ENCODE peak calls at places on chromosomes 16 and 17, in six cellular contexts. One of them, this sample, is unnamed.
A peak's percentile ranks its signal among the peaks of the same experiment; 100 is the strongest.

GRCh38 chr16:10521681-10522274 is 58.6 kb downstream of the EMP2 start:
- DNase-seq in neural progenitor cell: peak; percentile 82
- DNase-seq in stomach: peak; percentile 65
- DNase-seq in IMR-90: peak; percentile 68
- DNase-seq in CD8-positive, alpha-beta memory T cell: peak; percentile 27
- DNase-seq in A549: peak; percentile 69
- DNase-seq in this sample: peak; percentile 45

GRCh38 chr17:39664581-39665561 is at the start of gene TCAP:
- DNase-seq in neural progenitor cell: no peak
- DNase-seq in stomach: no peak
- DNase-seq in IMR-90: no peak
- DNase-seq in CD8-positive, alpha-beta memory T cell: no peak
- DNase-seq in A549: no peak
- DNase-seq in this sample: no peak

GRCh38 chr17:45895969-45896793 is 1.8 kb downstream of the MAPT start:
- DNase-seq in neural progenitor cell: peak; percentile 48
- DNase-seq in stomach: no peak
- DNase-seq in IMR-90: no peak
- DNase-seq in CD8-positive, alpha-beta memory T cell: no peak
- DNase-seq in A549: peak; percentile 45
- DNase-seq in this sample: peak; percentile 29

GRCh38 chr16:53745753-53746258 is 41.9 kb downstream of the FTO start:
- DNase-seq in neural progenitor cell: no peak
- DNase-seq in stomach: no peak
- DNase-seq in IMR-90: peak; percentile 62
- DNase-seq in CD8-positive, alpha-beta memory T cell: no peak
- DNase-seq in A549: peak; percentile 72
- DNase-seq in this sample: peak; percentile 79

GRCh38 chr16:85634747-85635544 is 21.8 kb downstream of the GSE1 start:
- DNase-seq in neural progenitor cell: no peak
- DNase-seq in stomach: peak; percentile 48
- DNase-seq in IMR-90: no peak
- DNase-seq in CD8-positive, alpha-beta memory T cell: no peak
- DNase-seq in A549: no peak
- DNase-seq in this sample: no peak

GRCh38 chr16:16022683-16023064 is 73.3 kb downstream of the ABCC1 start:
- DNase-seq in neural progenitor cell: no peak
- DNase-seq in stomach: no peak
- DNase-seq in IMR-90: no peak
- DNase-seq in CD8-positive, alpha-beta memory T cell: no peak
- DNase-seq in A549: no peak
- DNase-seq in this sample: no peak

GRCh38 chr17:77526728-77527355 is 386.1 kb downstream of the SEC14L1 start:
- DNase-seq in neural progenitor cell: no peak
- DNase-seq in stomach: peak; percentile 7
- DNase-seq in IMR-90: no peak
- DNase-seq in CD8-positive, alpha-beta memory T cell: no peak
- DNase-seq in A549: no peak
- DNase-seq in this sample: no peak

GRCh38 chr16:8370374-8371015 is 219.8 kb downstream of the TMEM114 start:
- DNase-seq in neural progenitor cell: no peak
- DNase-seq in stomach: no peak
- DNase-seq in IMR-90: peak; percentile 7
- DNase-seq in CD8-positive, alpha-beta memory T cell: no peak
- DNase-seq in A549: peak; percentile 18
- DNase-seq in this sample: peak; percentile 2

GRCh38 chr17:38874505-38875419 is 4.9 kb downstream of the LASP1 start:
- DNase-seq in neural progenitor cell: no peak
- DNase-seq in stomach: no peak
- DNase-seq in IMR-90: no peak
- DNase-seq in CD8-positive, alpha-beta memory T cell: no peak
- DNase-seq in A549: no peak
- DNase-seq in this sample: no peak

DNA sequence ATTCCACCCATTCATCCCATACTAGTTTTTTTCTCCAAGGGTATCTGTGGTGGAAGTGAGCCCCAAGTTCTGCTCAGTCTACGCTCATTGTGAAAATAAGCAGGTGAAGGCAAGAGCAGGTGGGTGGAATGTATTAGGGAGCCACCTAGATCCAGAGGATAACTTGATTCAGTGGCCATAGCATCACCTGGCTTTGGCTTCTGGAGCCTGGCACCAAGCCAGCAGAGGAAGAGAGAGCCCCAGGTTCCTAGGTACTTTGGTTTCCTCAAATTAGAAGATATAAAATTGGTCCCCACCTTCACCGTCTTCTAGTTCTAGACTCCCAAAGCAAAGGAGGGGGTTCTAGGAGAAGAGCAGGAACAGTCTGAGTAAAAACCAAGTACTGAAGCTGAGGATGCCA is 4.1 kb downstream of the FXR2 start:
- DNase-seq in neural progenitor cell: no peak
- DNase-seq in stomach: no peak
- DNase-seq in IMR-90: no peak
- DNase-seq in CD8-positive, alpha-beta memory T cell: no peak
- DNase-seq in A549: no peak
- DNase-seq in this sample: no peak
- H3K4me1 ChIP-seq in neural progenitor cell: peaks cover 16% of the 10 kb centered on the region
- H3K4me1 ChIP-seq in stomach: peaks cover 32% of the 10 kb centered on the region
- H3K4me1 ChIP-seq in IMR-90: peaks cover 9% of the 10 kb centered on the region
- H3K4me1 ChIP-seq in CD8-positive, alpha-beta memory T cell: peaks cover 26% of the 10 kb centered on the region
- H3K4me1 ChIP-seq in A549: peaks cover 29% of the 10 kb centered on the region
- H3K4me1 ChIP-seq in this sample: peaks cover 21% of the 10 kb centered on the region

GRCh38 chr17:16438557-16439302 is 23.4 kb downstream of the TRPV2 start:
- DNase-seq in neural progenitor cell: peak; percentile 99
- DNase-seq in stomach: peak; percentile 95
- DNase-seq in IMR-90: peak; percentile 100
- DNase-seq in CD8-positive, alpha-beta memory T cell: peak; percentile 97
- DNase-seq in A549: peak; percentile 100
- DNase-seq in this sample: peak; percentile 100

GRCh38 chr17:16439303-16439791 is 24.0 kb downstream of the TRPV2 start:
- DNase-seq in neural progenitor cell: no peak
- DNase-seq in stomach: no peak
- DNase-seq in IMR-90: no peak
- DNase-seq in CD8-positive, alpha-beta memory T cell: peak; percentile 51
- DNase-seq in A549: no peak
- DNase-seq in this sample: no peak

GRCh38 chr17:16439867-16440351 is 24.5 kb downstream of the TRPV2 start:
- DNase-seq in neural progenitor cell: no peak
- DNase-seq in stomach: no peak
- DNase-seq in IMR-90: no peak
- DNase-seq in CD8-positive, alpha-beta memory T cell: peak; percentile 59
- DNase-seq in A549: no peak
- DNase-seq in this sample: no peak

GRCh38 chr17:16437083-16437482 is 21.7 kb downstream of the TRPV2 start:
- DNase-seq in neural progenitor cell: no peak
- DNase-seq in stomach: no peak
- DNase-seq in IMR-90: no peak
- DNase-seq in CD8-positive, alpha-beta memory T cell: no peak
- DNase-seq in A549: no peak
- DNase-seq in this sample: no peak

DNA sequence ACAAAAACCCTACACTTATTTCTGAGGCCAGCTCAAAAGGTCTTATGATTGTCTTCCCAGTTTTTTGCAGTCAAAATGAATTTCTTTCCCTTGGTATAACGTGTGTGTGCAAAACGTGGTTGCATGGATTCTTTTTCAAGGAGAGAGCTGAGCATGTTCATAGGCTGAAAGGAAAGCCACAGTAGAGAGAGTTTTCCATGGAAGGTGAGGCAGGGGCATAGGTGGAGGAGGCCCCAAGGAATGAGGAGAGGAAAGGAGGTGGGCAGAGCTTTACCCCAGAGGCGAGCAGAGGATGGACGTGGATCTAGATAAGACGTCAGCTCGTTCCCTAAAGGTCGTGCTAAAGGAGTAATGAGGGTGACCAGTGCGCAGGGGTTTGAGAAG is 22.8 kb downstream of the TRPV2 start:
- DNase-seq in neural progenitor cell: no peak
- DNase-seq in stomach: no peak
- DNase-seq in IMR-90: no peak
- DNase-seq in CD8-positive, alpha-beta memory T cell: no peak
- DNase-seq in A549: no peak
- DNase-seq in this sample: no peak
- H3K4me1 ChIP-seq in neural progenitor cell: peaks cover 32% of the 10 kb centered on the region
- H3K4me1 ChIP-seq in stomach: peaks cover 37% of the 10 kb centered on the region
- H3K4me1 ChIP-seq in IMR-90: peaks cover 17% of the 10 kb centered on the region
- H3K4me1 ChIP-seq in CD8-positive, alpha-beta memory T cell: peaks cover 35% of the 10 kb centered on the region
- H3K4me1 ChIP-seq in A549: peaks cover 31% of the 10 kb centered on the region
- H3K4me1 ChIP-seq in this sample: peaks cover 25% of the 10 kb centered on the region

GRCh38 chr17:29617481-29618271 is 5.0 kb downstream of the CORO6 start:
- DNase-seq in neural progenitor cell: peak; percentile 83
- DNase-seq in stomach: peak; percentile 87
- DNase-seq in IMR-90: peak; percentile 49
- DNase-seq in CD8-positive, alpha-beta memory T cell: peak; percentile 85
- DNase-seq in A549: peak; percentile 86
- DNase-seq in this sample: peak; percentile 76
- H3K4me1 ChIP-seq in neural progenitor cell: peaks cover 23% of the 10 kb centered on the region
- H3K4me1 ChIP-seq in stomach: peaks cover 72% of the 10 kb centered on the region
- H3K4me1 ChIP-seq in IMR-90: peaks cover 15% of the 10 kb centered on the region
- H3K4me1 ChIP-seq in CD8-positive, alpha-beta memory T cell: peaks cover 48% of the 10 kb centered on the region
- H3K4me1 ChIP-seq in A549: peaks cover 57% of the 10 kb centered on the region
- H3K4me1 ChIP-seq in this sample: peaks cover 57% of the 10 kb centered on the region

DNA sequence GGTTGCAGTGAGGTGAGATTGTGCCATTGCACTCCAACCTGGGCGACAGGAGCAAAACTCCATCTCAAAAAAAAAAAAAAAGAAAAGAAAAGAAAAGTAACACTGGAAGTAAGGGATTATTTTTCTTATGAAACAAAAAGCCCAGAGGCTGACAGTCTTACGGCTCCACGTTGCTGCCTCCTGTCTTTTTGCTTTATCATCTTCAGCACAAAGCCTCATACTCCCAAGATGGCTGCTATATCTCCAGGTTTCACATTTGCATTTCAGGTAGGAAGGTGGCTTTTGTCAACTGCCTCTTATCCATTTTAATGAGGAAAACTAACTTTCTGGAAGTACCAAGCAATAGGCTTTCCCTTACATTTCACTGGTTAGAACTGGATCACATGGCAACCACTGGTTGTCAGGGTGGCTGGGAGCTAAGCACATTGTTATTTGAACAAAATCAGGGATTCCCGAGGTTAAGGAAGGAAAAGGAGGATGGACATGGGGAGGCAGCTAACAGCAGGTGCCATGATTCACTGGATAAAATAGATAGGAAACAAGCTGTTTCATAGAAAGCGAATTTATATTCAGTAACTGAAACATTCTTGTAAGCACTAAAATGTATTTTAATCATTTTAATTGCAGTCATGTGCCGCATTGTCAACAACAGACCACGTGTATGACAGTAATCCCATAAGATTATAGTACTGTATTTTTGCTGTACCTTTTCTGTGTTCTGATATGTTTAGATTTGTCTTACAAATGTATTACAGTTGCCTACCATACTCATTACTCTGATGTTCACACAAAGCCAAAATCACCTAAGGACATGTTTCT is 58.6 kb downstream of the KSR1 start:
- DNase-seq in neural progenitor cell: no peak
- DNase-seq in stomach: no peak
- DNase-seq in IMR-90: no peak
- DNase-seq in CD8-positive, alpha-beta memory T cell: no peak
- DNase-seq in A549: no peak
- DNase-seq in this sample: no peak
- H3K4me1 ChIP-seq in neural progenitor cell: peaks cover 49% of the 10 kb centered on the region
- H3K4me1 ChIP-seq in stomach: peaks cover 5% of the 10 kb centered on the region
- H3K4me1 ChIP-seq in IMR-90: peaks cover 35% of the 10 kb centered on the region
- H3K4me1 ChIP-seq in CD8-positive, alpha-beta memory T cell: no peaks in the 10 kb centered on the region
- H3K4me1 ChIP-seq in A549: peaks cover 6% of the 10 kb centered on the region
- H3K4me1 ChIP-seq in this sample: peaks cover 16% of the 10 kb centered on the region